ENCODE peak calls at places on chromosomes 11 and 22, in six cellular contexts. F is Kasumi-1, U is mucosa of gallbladder, R is HEK293T, L is Peyer's patch, B is mesothelial cell of epicardium. T is an unnamed sample.
A peak's percentile ranks its signal among the peaks of the same experiment; 100 is the strongest.

GRCh38 chr11:79762271-79762935 is 321.6 kb upstream of the TENM4 start:
- DNase-seq in L (no peak), U (peak; percentile 26), B (no peak), R (no peak), F (peak; percentile 22), T (no peak)

GRCh38 chr22:17171313-17172171 is 12.5 kb upstream of the HDHD5 start:
- DNase-seq in U (peak; percentile 86), F (peak; percentile 87), L (peak; percentile 94), B (peak; percentile 74), R (peak; percentile 95), T (peak; percentile 92)

GRCh38 chr11:119615003-119615878 is 113.8 kb downstream of the NECTIN1 start:
- DNase-seq in B (no peak), L (no peak), U (peak; percentile 36), R (no peak), F (no peak), T (no peak)

GRCh38 chr22:46028069-46028991 is 51.4 kb upstream of the WNT7B start:
- DNase-seq in L (peak; percentile 42), F (no peak), R (no peak), U (no peak), B (no peak), T (no peak)

GRCh38 chr11:122138759-122139594 is 23.0 kb upstream of the BLID start:
- DNase-seq in F (no peak), L (no peak), U (no peak), B (no peak), R (no peak), T (no peak)

GRCh38 chr22:16699336-16699735 is 106.7 kb upstream of the CCT8L2 start:
- DNase-seq in L (no peak), B (no peak), U (no peak), R (no peak), F (no peak), T (no peak)

GRCh38 chr11:74683279-74683871 is 47.9 kb downstream of the CHRDL2 start:
- DNase-seq in R (no peak), F (no peak), B (no peak), U (no peak), L (peak; percentile 50), T (peak; percentile 17)

GRCh38 chr11:20597137-20597923 is 2.1 kb upstream of the SLC6A5 start:
- DNase-seq in U (no peak), B (no peak), R (no peak), F (no peak), L (no peak), T (no peak)

GRCh38 chr11:27287205-27287604 is 75.8 kb downstream of the CCDC34 start:
- DNase-seq in F (no peak), L (no peak), U (no peak), B (no peak), R (no peak), T (no peak)

GRCh38 chr11:26286472-26287066 is 45.4 kb upstream of the ANO3 start:
- DNase-seq in F (peak; percentile 69), L (no peak), B (no peak), R (peak; percentile 38), U (no peak), T (no peak)

GRCh38 chr22:37546436-37547248 is 13.6 kb upstream of the CDC42EP1 start:
- DNase-seq in L (peak; percentile 53), F (no peak), R (no peak), B (no peak), U (peak; percentile 45), T (peak; percentile 32)